ENCODE peak calls at places on chromosomes 13 and 19, in seven cellular contexts. B is neural progenitor cell, O is psoas muscle, Y is ascending aorta, J is NT2/D1, W is mesenchymal stem cell, L is HCT116. N is an unnamed sample.
A peak's percentile ranks its signal among the peaks of the same experiment; 100 is the strongest.

GRCh38 chr19:40150170-40150569 is 41.1 kb upstream of the MAP3K10 start:
- DNase-seq in B (no peak), O (no peak), Y (no peak), J (no peak), W (no peak), L (no peak), N (no peak)

GRCh38 chr13:45932611-45933182 is 81.1 kb upstream of the SIAH3 start:
- DNase-seq in B (no peak), O (no peak), Y (no peak), J (no peak), W (no peak), L (no peak), N (no peak)

GRCh38 chr19:8352134-8352827 is 9.2 kb upstream of the KANK3 start:
- DNase-seq in B (peak; percentile 50), O (no peak), Y (no peak), J (no peak), W (peak; percentile 65), L (no peak), N (no peak)

GRCh38 chr19:7757358-7757757 is 5.7 kb upstream of the CLEC4M start:
- DNase-seq in B (no peak), O (no peak), Y (no peak), J (no peak), W (no peak), L (no peak), N (no peak)

GRCh38 chr19:12783849-12784393 is 7.4 kb upstream of the JUNB start:
- DNase-seq in B (no peak), O (peak; percentile 59), Y (peak; percentile 53), J (no peak), W (peak; percentile 68), L (no peak), N (no peak)

GRCh38 chr13:40064723-40065122 is 409.3 kb downstream of the COG6 start:
- DNase-seq in B (no peak), O (no peak), Y (no peak), J (no peak), W (peak; percentile 67), L (no peak), N (no peak)

GRCh38 chr13:99418663-99419140 is 82.6 kb upstream of the TM9SF2 start:
- DNase-seq in B (no peak), O (no peak), Y (no peak), J (no peak), W (no peak), L (no peak), N (no peak)

GRCh38 chr13:108957369-108958012 is 328.1 kb downstream of the MYO16 start:
- DNase-seq in B (peak; percentile 8), O (no peak), Y (no peak), J (no peak), W (peak; percentile 63), L (peak; percentile 36), N (no peak)

GRCh38 chr19:35240322-35240721 is 8.5 kb upstream of the LSR start:
- DNase-seq in B (no peak), O (no peak), Y (no peak), J (no peak), W (no peak), L (no peak), N (no peak)

GRCh38 chr19:14775855-14776254 is 2.5 kb downstream of the ADGRE2 start:
- DNase-seq in B (no peak), O (no peak), Y (no peak), J (no peak), W (no peak), L (no peak), N (no peak)

GRCh38 chr19:709965-710714 is 1.4 kb downstream of the PALM start:
- DNase-seq in B (peak; percentile 22), O (peak; percentile 58), Y (no peak), J (no peak), W (no peak), L (no peak), N (no peak)

GRCh38 chr19:29844891-29845575 is 33.2 kb downstream of the CCNE1 start:
- DNase-seq in B (peak; percentile 96), O (peak; percentile 92), Y (peak; percentile 55), J (peak; percentile 70), W (peak; percentile 91), L (peak; percentile 83), N (peak; percentile 72)

GRCh38 chr13:97122381-97122996 is 99.6 kb upstream of the MBNL2 start:
- DNase-seq in B (no peak), O (no peak), Y (no peak), J (no peak), W (peak; percentile 63), L (peak; percentile 85), N (no peak)

GRCh38 chr19:29967623-29968022 is 25.6 kb downstream of the URI1 start:
- DNase-seq in B (no peak), O (no peak), Y (no peak), J (no peak), W (peak; percentile 36), L (no peak), N (no peak)

GRCh38 chr19:51341976-51342580 is at the start of gene VSIG10L:
- DNase-seq in B (no peak), O (no peak), Y (no peak), J (no peak), W (no peak), L (no peak), N (no peak)

GRCh38 chr19:49193822-49194394 is 36.3 kb downstream of the TRPM4 start:
- DNase-seq in B (no peak), O (no peak), Y (no peak), J (no peak), W (no peak), L (no peak), N (no peak)

GRCh38 chr13:38308736-38309135 is 40.9 kb upstream of the UFM1 start:
- DNase-seq in B (no peak), O (no peak), Y (no peak), J (no peak), W (peak; percentile 2), L (no peak), N (no peak)

GRCh38 chr13:113095146-113096051 is 10.2 kb upstream of the F7 start:
- DNase-seq in B (no peak), O (no peak), Y (no peak), J (no peak), W (no peak), L (no peak), N (no peak)

GRCh38 chr13:47114030-47114429 is 217.2 kb upstream of the HTR2A start:
- DNase-seq in B (peak; percentile 18), O (no peak), Y (no peak), J (no peak), W (peak; percentile 50), L (no peak), N (no peak)

GRCh38 chr13:42803563-42804212 is 22.3 kb downstream of the FAM216B start:
- DNase-seq in B (no peak), O (no peak), Y (no peak), J (no peak), W (peak; percentile 78), L (no peak), N (no peak)

GRCh38 chr19:49357186-49357585 is 5.0 kb downstream of the TEAD2 start:
- DNase-seq in B (no peak), O (no peak), Y (no peak), J (no peak), W (no peak), L (no peak), N (no peak)

GRCh38 chr19:38496116-38496515 is 62.6 kb downstream of the RYR1 start:
- DNase-seq in B (no peak), O (no peak), Y (no peak), J (no peak), W (no peak), L (no peak), N (no peak)

GRCh38 chr19:9060559-9061340 is 26.1 kb upstream of the OR1M1 start:
- DNase-seq in B (no peak), O (no peak), Y (no peak), J (no peak), W (no peak), L (no peak), N (no peak)

GRCh38 chr19:16208064-16208759 is 10.5 kb downstream of the AP1M1 start:
- DNase-seq in B (no peak), O (no peak), Y (no peak), J (no peak), W (no peak), L (no peak), N (no peak)

DNA sequence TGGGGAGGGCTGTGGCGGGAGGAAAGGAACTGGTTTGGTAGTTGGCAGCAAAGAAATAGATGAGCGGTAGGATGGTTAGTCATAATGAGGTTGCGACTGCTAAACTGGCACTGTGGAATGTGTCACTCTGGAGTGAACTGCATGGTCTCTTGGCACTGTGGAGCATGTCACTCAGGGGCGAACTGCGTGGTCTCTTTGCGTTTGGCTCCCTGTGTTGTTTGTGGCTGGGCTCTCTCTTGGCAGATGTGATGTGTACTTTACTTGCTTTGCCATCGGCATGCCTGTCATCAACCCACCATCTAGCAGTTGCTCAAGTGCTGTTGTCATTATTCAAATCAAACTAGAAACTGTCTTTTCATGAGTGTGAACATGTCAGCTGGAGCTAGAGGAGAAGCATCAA is 82.2 kb downstream of the ATP8A2 start:
- DNase-seq in B (no peak), O (no peak), Y (no peak), J (no peak), W (no peak), L (no peak), N (no peak)
- H3K27me3 ChIP-seq in B (no peaks in the 10 kb centered on the region), O (no peaks in the 10 kb centered on the region), Y (no peaks in the 10 kb centered on the region), J (no peaks in the 10 kb centered on the region), W (no peaks in the 10 kb centered on the region), L (peaks cover 69% of the 10 kb centered on the region), N (no peaks in the 10 kb centered on the region)

GRCh38 chr19:1758959-1759903 is 5.9 kb downstream of the ONECUT3 start:
- DNase-seq in B (no peak), O (no peak), Y (no peak), J (no peak), W (no peak), L (no peak), N (no peak)
- H3K27me3 ChIP-seq in B (peaks cover 100% of the 10 kb centered on the region), O (peaks cover 98% of the 10 kb centered on the region), Y (peaks cover 49% of the 10 kb centered on the region), J (peaks cover 98% of the 10 kb centered on the region), W (peaks cover 96% of the 10 kb centered on the region), L (no peaks in the 10 kb centered on the region), N (peaks cover 96% of the 10 kb centered on the region)

GRCh38 chr19:55160128-55160985 is 2.8 kb upstream of the TNNI3 start:
- DNase-seq in B (peak; percentile 97), O (peak; percentile 84), Y (peak; percentile 25), J (no peak), W (peak; percentile 80), L (peak; percentile 92), N (no peak)
- H3K27me3 ChIP-seq in B (peaks cover 40% of the 10 kb centered on the region), O (peaks cover 33% of the 10 kb centered on the region), Y (peaks cover 27% of the 10 kb centered on the region), J (no peaks in the 10 kb centered on the region), W (peaks cover 34% of the 10 kb centered on the region), L (no peaks in the 10 kb centered on the region), N (no peaks in the 10 kb centered on the region)

GRCh38 chr19:20151617-20152145 is 15.3 kb upstream of the ZNF486 start:
- DNase-seq in B (peak; percentile 69), O (no peak), Y (no peak), J (no peak), W (no peak), L (no peak), N (no peak)

GRCh38 chr19:20154636-20155035 is 12.4 kb upstream of the ZNF486 start:
- DNase-seq in B (no peak), O (no peak), Y (no peak), J (no peak), W (no peak), L (no peak), N (no peak)

GRCh38 chr19:20153281-20153680 is 13.7 kb upstream of the ZNF486 start:
- DNase-seq in B (no peak), O (no peak), Y (no peak), J (no peak), W (no peak), L (no peak), N (no peak)
- H3K27me3 ChIP-seq in B (no peaks in the 10 kb centered on the region), O (no peaks in the 10 kb centered on the region), Y (no peaks in the 10 kb centered on the region), J (no peaks in the 10 kb centered on the region), W (no peaks in the 10 kb centered on the region), L (no peaks in the 10 kb centered on the region), N (no peaks in the 10 kb centered on the region)